ENCODE peak calls at places on chromosomes 6 and 20, in five cellular contexts. G, S, M, K and N are unnamed samples.

GRCh38 chr6:49606696-49607390 is 29.8 kb downstream of the RHAG start:
- DNase-seq in G (peak), S (peak), M (peak), K (no peak), N (peak)

GRCh38 chr6:116366740-116367275 is 3.9 kb upstream of the DSE start:
- DNase-seq in G (no peak), S (no peak), M (no peak), K (no peak), N (no peak)

GRCh38 chr6:130708338-130708737 is 118.9 kb upstream of the SMLR1 start:
- DNase-seq in G (no peak), S (no peak), M (no peak), K (no peak), N (no peak)

GRCh38 chr20:25984933-25985332 is 288.3 kb upstream of the ZNF337 start:
- DNase-seq in G (peak), S (no peak), M (no peak), K (no peak), N (peak)

GRCh38 chr20:62578294-62578897 is 63.9 kb upstream of the SLCO4A1 start:
- DNase-seq in G (no peak), S (no peak), M (no peak), K (no peak), N (no peak)

GRCh38 chr6:17012421-17013225 is 89.2 kb upstream of the STMND1 start:
- DNase-seq in G (peak), S (no peak), M (peak), K (no peak), N (peak)

GRCh38 chr6:1604991-1605821 is 4.5 kb upstream of the FOXC1 start:
- DNase-seq in G (no peak), S (no peak), M (no peak), K (no peak), N (no peak)

GRCh38 chr6:162907876-162908481 is 180.2 kb downstream of the PACRG start:
- DNase-seq in G (no peak), S (peak), M (no peak), K (no peak), N (no peak)

GRCh38 chr6:22709804-22710203 is 140.4 kb downstream of the HDGFL1 start:
- DNase-seq in G (no peak), S (no peak), M (no peak), K (no peak), N (no peak)

GRCh38 chr6:78570044-78570443 is 297.3 kb upstream of the IRAK1BP1 start:
- DNase-seq in G (no peak), S (no peak), M (no peak), K (no peak), N (no peak)

GRCh38 chr6:21587182-21587924 is 6.2 kb upstream of the SOX4 start:
- DNase-seq in G (peak), S (peak), M (peak), K (peak), N (peak)

GRCh38 chr20:33165416-33166055 is 2.4 kb upstream of the BPIFA2 start:
- DNase-seq in G (no peak), S (no peak), M (no peak), K (no peak), N (peak)

GRCh38 chr6:55694148-55694547 is 115.2 kb upstream of the HMGCLL1 start:
- DNase-seq in G (no peak), S (no peak), M (peak), K (no peak), N (no peak)

GRCh38 chr20:1995531-1996310 is 1.9 kb upstream of the PDYN start:
- DNase-seq in G (no peak), S (no peak), M (no peak), K (no peak), N (no peak)

GRCh38 chr20:38231786-38232130 is 28.8 kb downstream of the KIAA1755 start:
- DNase-seq in G (no peak), S (no peak), M (no peak), K (no peak), N (no peak)

GRCh38 chr6:140462495-140463311 is 1088.3 kb upstream of the CITED2 start:
- DNase-seq in G (peak), S (peak), M (no peak), K (no peak), N (peak)

GRCh38 chr20:61050491-61050890 is 201.6 kb upstream of the CDH4 start:
- DNase-seq in G (no peak), S (no peak), M (no peak), K (no peak), N (no peak)

GRCh38 chr6:20534906-20535305 is 649 bp downstream of the CDKAL1 start:
- DNase-seq in G (no peak), S (no peak), M (no peak), K (no peak), N (no peak)

GRCh38 chr6:110484321-110484720 is 7.9 kb upstream of the SLC22A16 start:
- DNase-seq in G (no peak), S (no peak), M (no peak), K (no peak), N (no peak)

GRCh38 chr20:37316116-37316774 is 26.8 kb downstream of the MANBAL start:
- DNase-seq in G (peak), S (no peak), M (peak), K (no peak), N (no peak)

GRCh38 chr6:161152904-161153662 is 120.8 kb downstream of the AGPAT4 start:
- DNase-seq in G (no peak), S (no peak), M (no peak), K (no peak), N (no peak)

GRCh38 chr6:134094436-134094835 is 42.0 kb upstream of the SLC2A12 start:
- DNase-seq in G (no peak), S (no peak), M (no peak), K (no peak), N (no peak)

GRCh38 chr6:142377112-142377848 is 75.5 kb downstream of the ADGRG6 start:
- DNase-seq in G (no peak), S (peak), M (no peak), K (no peak), N (no peak)

GRCh38 chr6:124090491-124090890 is 286.8 kb downstream of the NKAIN2 start:
- DNase-seq in G (no peak), S (no peak), M (no peak), K (no peak), N (no peak)

GRCh38 chr6:38974389-38975133 is 74.0 kb upstream of the GLP1R start:
- DNase-seq in G (no peak), S (no peak), M (no peak), K (no peak), N (no peak)

GRCh38 chr6:29938746-29939508 is 3.4 kb upstream of the HLA-A start:
- DNase-seq in G (no peak), S (no peak), M (no peak), K (no peak), N (no peak)

GRCh38 chr6:150775400-150775799 is 90.1 kb upstream of the MTHFD1L start:
- DNase-seq in G (no peak), S (peak), M (no peak), K (no peak), N (no peak)

GRCh38 chr6:139011980-139012379 is 16.6 kb upstream of the ABRACL start:
- DNase-seq in G (no peak), S (no peak), M (no peak), K (no peak), N (no peak)

GRCh38 chr6:136282906-136283305 is 6.7 kb downstream of the BCLAF1 start:
- DNase-seq in G (no peak), S (no peak), M (no peak), K (no peak), N (no peak)

GRCh38 chr6:136289327-136289578 is 393 bp downstream of the BCLAF1 start:
- DNase-seq in G (peak), S (peak), M (peak), K (peak), N (peak)

GRCh38 chr6:136280032-136280609 is 9.5 kb downstream of the BCLAF1 start:
- DNase-seq in G (no peak), S (no peak), M (no peak), K (no peak), N (no peak)

GRCh38 chr6:136288566-136289326 is 900 bp downstream of the BCLAF1 start:
- DNase-seq in G (peak), S (peak), M (peak), K (peak), N (peak)

GRCh38 chr6:136284909-136285308 is 4.7 kb downstream of the BCLAF1 start:
- DNase-seq in G (no peak), S (no peak), M (no peak), K (no peak), N (no peak)
- H3K4me3 ChIP-seq in G (no peak), S (no peak), M (no peak), K (no peak), N (no peak)

GRCh38 chr20:42024653-42025052 is 406.5 kb upstream of the CHD6 start:
- DNase-seq in G (no peak), S (no peak), M (no peak), K (no peak), N (no peak)
- TF ChIP-seq POLR2A in G (no peak), S (no peak), M (no peak), K (no peak), N (no peak)

GRCh38 chr6:92496527-92496926 is 922.8 kb downstream of the EPHA7 start:
- DNase-seq in G (no peak), S (no peak), M (no peak), K (no peak), N (no peak)
- H3K4me3 ChIP-seq in G (no peak), S (no peak), M (no peak), K (no peak), N (no peak)

GRCh38 chr20:19233025-19233794 is 20.8 kb downstream of the SLC24A3 start:
- DNase-seq in G (no peak), S (no peak), M (no peak), K (no peak), N (no peak)
- TF ChIP-seq POLR2A in G (no peak), S (no peak), M (no peak), K (no peak), N (no peak)

DNA sequence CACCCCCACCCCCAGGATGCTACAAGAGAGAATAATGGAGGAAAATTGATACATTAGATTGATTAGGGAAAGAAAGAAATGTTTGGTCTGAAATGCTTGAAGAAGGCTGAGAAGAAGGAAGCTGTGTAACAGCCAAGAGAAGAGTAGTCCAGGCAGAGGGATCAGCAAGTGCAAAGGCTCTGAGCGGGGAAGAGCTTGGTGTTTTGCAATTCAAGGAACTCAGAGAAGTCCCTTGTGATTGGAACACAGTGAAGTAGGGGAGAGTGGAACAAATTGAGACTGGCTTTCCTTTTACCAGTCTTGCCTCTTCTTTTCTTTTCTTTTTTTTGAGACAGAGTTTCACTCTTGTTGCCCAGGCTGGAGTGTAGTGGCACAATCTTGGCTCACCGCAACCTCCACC is 76.6 kb upstream of the CHD6 start:
- DNase-seq in G (no peak), S (no peak), M (no peak), K (no peak), N (no peak)
- H3K4me3 ChIP-seq in G (no peak), S (peak), M (no peak), K (no peak), N (no peak)

DNA sequence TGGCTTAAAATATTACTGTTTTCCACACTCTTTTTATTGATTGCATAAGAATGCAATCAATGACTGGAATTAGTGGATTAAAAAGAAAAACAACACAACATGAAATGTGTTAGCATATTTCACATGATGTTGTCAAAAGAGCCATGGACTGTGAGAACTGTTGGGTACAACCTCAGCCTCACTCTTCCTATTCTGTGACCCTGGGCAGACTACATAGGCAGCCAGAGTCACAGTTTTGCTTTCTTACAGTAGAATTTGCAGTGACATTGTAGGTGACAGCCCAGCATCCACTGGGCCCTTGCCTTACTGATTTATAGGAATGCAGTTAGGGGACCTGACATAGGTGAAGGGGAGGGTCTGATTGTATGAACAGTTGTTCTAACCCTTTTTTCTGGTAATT is 471.4 kb upstream of the SLC35B3 start:
- DNase-seq in G (no peak), S (no peak), M (no peak), K (no peak), N (no peak)
- TF ChIP-seq POLR2A in G (no peak), S (no peak), M (no peak), K (no peak), N (no peak)

GRCh38 chr6:2853766-2854393 is 12.2 kb upstream of the SERPINB1 start:
- DNase-seq in G (peak), S (peak), M (peak), K (no peak), N (peak)
- H3K4me3 ChIP-seq in G (peak), S (peak), M (no peak), K (peak), N (no peak)

DNA sequence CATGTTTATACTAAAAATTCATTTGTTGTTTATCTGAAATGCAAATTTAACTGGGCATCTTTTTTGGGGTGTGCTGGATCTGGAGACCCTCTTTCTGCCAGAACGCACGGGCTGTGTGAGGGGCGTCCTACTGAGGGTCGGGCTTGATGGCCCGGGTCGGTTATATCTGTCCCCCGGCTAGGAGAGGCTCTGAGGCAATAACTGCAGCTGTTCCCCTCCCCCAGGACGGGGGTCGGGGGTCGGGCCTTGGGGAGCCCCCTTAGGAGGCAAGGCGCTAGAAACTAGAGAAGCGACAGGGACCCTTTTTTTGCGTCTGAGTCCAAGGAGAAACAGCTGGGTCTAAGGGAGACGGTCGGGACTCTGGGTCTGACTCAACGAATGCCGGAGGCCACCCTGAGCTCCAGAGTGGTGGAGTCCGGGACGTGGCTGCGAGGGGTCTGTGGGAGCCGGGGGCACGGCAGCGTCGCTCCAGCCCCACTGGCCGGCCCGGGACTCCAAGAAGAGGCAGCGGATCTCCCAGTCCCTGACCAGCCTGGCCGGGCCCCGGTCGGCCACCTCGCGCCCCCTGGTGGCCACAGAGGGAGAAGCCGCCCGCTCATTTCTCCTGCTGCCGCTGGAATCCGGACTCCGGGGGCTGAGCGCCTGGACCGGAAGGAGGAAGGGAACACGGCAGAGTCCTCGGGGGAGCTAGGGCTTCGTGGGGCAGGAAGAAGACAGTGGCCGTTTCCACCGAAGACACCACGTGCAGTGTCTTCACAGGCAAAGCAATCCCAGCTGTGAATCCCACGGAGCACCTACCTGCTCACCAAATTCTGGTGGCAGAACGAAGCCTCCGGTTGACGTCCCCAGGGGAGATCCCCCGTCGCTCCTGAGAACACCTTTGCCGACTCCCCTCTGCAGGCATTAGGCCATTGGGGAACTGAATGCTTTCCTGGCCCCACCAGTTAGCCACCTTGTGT is 24.0 kb upstream of the SCML4 start:
- DNase-seq in G (peak), S (peak), M (peak), K (peak), N (peak)
- TF ChIP-seq POLR2A in G (no peak), S (no peak), M (no peak), K (no peak), N (peak)

GRCh38 chr6:34656378-34657036 is 40.1 kb downstream of the ILRUN start:
- DNase-seq in G (peak), S (no peak), M (peak), K (no peak), N (peak)

GRCh38 chr6:34657307-34657978 is 39.1 kb downstream of the ILRUN start:
- DNase-seq in G (peak), S (no peak), M (peak), K (no peak), N (peak)

GRCh38 chr6:34657037-34657306 is 39.6 kb downstream of the ILRUN start:
- DNase-seq in G (no peak), S (no peak), M (no peak), K (no peak), N (no peak)

GRCh38 chr6:34661379-34661778 is 35.2 kb downstream of the ILRUN start:
- DNase-seq in G (no peak), S (no peak), M (no peak), K (no peak), N (no peak)

DNA sequence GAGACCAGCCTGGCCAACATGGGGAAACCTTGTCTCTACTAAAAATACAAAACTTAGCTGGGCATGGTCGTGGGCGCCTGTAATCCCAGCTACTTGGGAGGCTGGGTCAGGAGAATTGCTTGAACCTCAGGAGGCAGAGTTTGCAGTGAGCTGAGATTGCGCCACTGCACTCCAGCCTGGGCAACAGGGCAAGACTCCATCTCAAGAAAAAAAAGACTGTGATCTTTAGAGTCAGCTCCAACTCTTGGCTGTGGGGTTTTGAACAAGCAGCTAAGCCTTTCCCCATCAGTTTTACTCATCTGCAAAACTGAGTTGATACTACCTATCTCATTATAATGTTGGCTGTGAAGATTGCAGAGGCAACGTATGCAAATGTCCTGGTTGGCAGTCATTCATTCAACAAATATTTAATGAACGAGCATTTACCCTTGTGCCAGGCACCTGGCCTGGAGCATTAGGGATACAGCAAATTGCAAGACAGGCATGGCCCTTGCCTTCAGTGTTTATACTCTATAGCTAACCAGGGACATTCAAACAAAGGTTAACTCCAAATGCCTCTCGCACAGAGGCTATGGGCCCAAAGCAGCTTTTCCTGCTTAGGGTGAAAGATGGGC is 37.9 kb downstream of the ILRUN start:
- DNase-seq in G (no peak), S (no peak), M (no peak), K (no peak), N (no peak)
- H3K4me3 ChIP-seq in G (no peak), S (no peak), M (no peak), K (no peak), N (no peak)

GRCh38 chr6:10415593-10416480 is 963 bp upstream of the TFAP2A start:
- DNase-seq in G (no peak), S (no peak), M (no peak), K (no peak), N (no peak)

GRCh38 chr6:10416516-10416862 is 1.6 kb upstream of the TFAP2A start:
- DNase-seq in G (no peak), S (no peak), M (no peak), K (no peak), N (no peak)

GRCh38 chr6:10413850-10414765 is 766 bp downstream of the TFAP2A start:
- DNase-seq in G (no peak), S (no peak), M (no peak), K (no peak), N (no peak)

GRCh38 chr6:10412948-10413849 is 1.7 kb downstream of the TFAP2A start:
- DNase-seq in G (peak), S (no peak), M (no peak), K (no peak), N (peak)

GRCh38 chr6:10414766-10415592 is at the start of gene TFAP2A:
- DNase-seq in G (no peak), S (no peak), M (no peak), K (no peak), N (no peak)
- TF ChIP-seq POLR2A in G (no peak), S (peak), M (no peak), K (no peak), N (no peak)